ENCODE peak calls at places on chromosomes 4 and X, in five cellular contexts. R is iris pigment epithelial cell, U is aorta, W is WTC11, N is anterior cingulate cortex. O is an unnamed sample.

GRCh38 chr4:88738714-88739366 is 41.2 kb upstream of the NAP1L5 start:
- DNase-seq in R (no peak), U (no peak), W (peak; percentile 30), N (no peak), O (no peak)

GRCh38 chr4:61373901-61374611 is 173.9 kb downstream of the ADGRL3 start:
- DNase-seq in R (peak; percentile 78), U (no peak), W (no peak), N (no peak), O (no peak)

GRCh38 chrX:110146521-110146920 is 143.6 kb downstream of the TMEM164 start:
- DNase-seq in R (peak; percentile 43), U (no peak), W (peak; percentile 12), N (no peak), O (peak; percentile 42)

GRCh38 chr4:173735055-173735454 is 205.0 kb upstream of the HAND2 start:
- DNase-seq in R (peak; percentile 38), U (no peak), W (no peak), N (no peak), O (no peak)

GRCh38 chrX:49272426-49272825 is 2.8 kb downstream of the PPP1R3F start:
- DNase-seq in R (no peak), U (peak; percentile 9), W (no peak), N (no peak), O (no peak)

GRCh38 chrX:107935664-107936433 is 46.3 kb downstream of the TEX13B start:
- DNase-seq in R (peak; percentile 18), U (no peak), W (peak; percentile 19), N (peak; percentile 5), O (peak; percentile 21)

GRCh38 chrX:2136848-2137247 is 363.9 kb downstream of the DHRSX start:
- DNase-seq in R (no peak), U (no peak), W (no peak), N (no peak), O (no peak)

GRCh38 chrX:138889152-138889551 is 177.6 kb upstream of the FGF13 start:
- DNase-seq in R (no peak), U (no peak), W (no peak), N (no peak), O (no peak)

GRCh38 chr4:184746532-184746870 is 12.6 kb upstream of the CENPU start:
- DNase-seq in R (peak; percentile 94), U (peak; percentile 69), W (no peak), N (no peak), O (no peak)

GRCh38 chr4:76546282-76547166 is 111.5 kb downstream of the SHROOM3 start:
- DNase-seq in R (peak; percentile 94), U (peak; percentile 65), W (no peak), N (no peak), O (no peak)

GRCh38 chr4:123741906-123742305 is 345.3 kb downstream of the SPRY1 start:
- DNase-seq in R (peak; percentile 51), U (no peak), W (no peak), N (no peak), O (no peak)

GRCh38 chrX:155612312-155613224 is at the start of gene TMLHE:
- DNase-seq in R (peak; percentile 43), U (peak; percentile 79), W (peak; percentile 45), N (peak; percentile 60), O (peak; percentile 79)

GRCh38 chr4:19063662-19064061 is 1042.1 kb upstream of the LCORL start:
- DNase-seq in R (no peak), U (no peak), W (peak; percentile 12), N (no peak), O (no peak)

GRCh38 chr4:185265942-185266341 is 56.5 kb downstream of the SNX25 start:
- DNase-seq in R (peak; percentile 83), U (no peak), W (no peak), N (no peak), O (no peak)

GRCh38 chrX:123487226-123487625 is 245.6 kb downstream of the THOC2 start:
- DNase-seq in R (no peak), U (no peak), W (no peak), N (no peak), O (no peak)

GRCh38 chrX:41600266-41600665 is 88.5 kb upstream of the GPR34 start:
- DNase-seq in R (peak; percentile 82), U (no peak), W (no peak), N (no peak), O (no peak)

GRCh38 chr4:8371251-8371995 is 69.1 kb downstream of the ACOX3 start:
- DNase-seq in R (no peak), U (peak; percentile 31), W (no peak), N (no peak), O (no peak)

GRCh38 chr4:4853371-4853823 is 6.1 kb upstream of the MSX1 start:
- DNase-seq in R (no peak), U (no peak), W (peak; percentile 13), N (no peak), O (no peak)

GRCh38 chr4:52946811-52947210 is 84.7 kb downstream of the RASL11B start:
- DNase-seq in R (no peak), U (no peak), W (no peak), N (no peak), O (no peak)

GRCh38 chr4:56843421-56843899 is 22.0 kb upstream of the SPINK2 start:
- DNase-seq in R (peak; percentile 75), U (no peak), W (peak; percentile 23), N (no peak), O (no peak)

GRCh38 chrX:106933538-106933961 is 13.3 kb downstream of the CLDN2 start:
- DNase-seq in R (peak; percentile 34), U (no peak), W (no peak), N (no peak), O (no peak)

GRCh38 chr4:126969781-126970180 is 663.0 kb upstream of the INTU start:
- DNase-seq in R (no peak), U (no peak), W (no peak), N (no peak), O (no peak)

GRCh38 chr4:107283587-107284559 is 247.8 kb upstream of the DKK2 start:
- DNase-seq in R (peak; percentile 96), U (no peak), W (no peak), N (no peak), O (no peak)

GRCh38 chr4:99832313-99832712 is 15.7 kb downstream of the DAPP1 start:
- DNase-seq in R (no peak), U (no peak), W (no peak), N (no peak), O (no peak)

GRCh38 chr4:111323916-111324315 is 701.0 kb upstream of the PITX2 start:
- DNase-seq in R (peak; percentile 62), U (no peak), W (no peak), N (no peak), O (no peak)

GRCh38 chrX:13419276-13419675 is 99.4 kb upstream of the ATXN3L start:
- DNase-seq in R (no peak), U (no peak), W (no peak), N (no peak), O (peak; percentile 48)

GRCh38 chr4:699816-700580 is 5.6 kb upstream of the PCGF3 start:
- DNase-seq in R (no peak), U (no peak), W (no peak), N (no peak), O (no peak)

GRCh38 chr4:3518511-3518880 is 13.7 kb downstream of the LRPAP1 start:
- DNase-seq in R (no peak), U (peak; percentile 26), W (peak; percentile 8), N (no peak), O (peak; percentile 3)

GRCh38 chr4:139922625-139923024 is 231.4 kb downstream of the MAML3 start:
- DNase-seq in R (peak; percentile 16), U (no peak), W (no peak), N (peak; percentile 26), O (no peak)

GRCh38 chr4:128670434-128670999 is 139.0 kb upstream of the JADE1 start:
- DNase-seq in R (peak; percentile 21), U (no peak), W (no peak), N (no peak), O (no peak)

GRCh38 chr4:88027611-88028608 is 20.5 kb downstream of the PKD2 start:
- DNase-seq in R (peak; percentile 96), U (no peak), W (no peak), N (no peak), O (no peak)

GRCh38 chr4:165398570-165398969 is 19.8 kb downstream of the CPE start:
- DNase-seq in R (peak; percentile 67), U (no peak), W (no peak), N (no peak), O (peak; percentile 49)

GRCh38 chrX:125003746-125004446 is 315.8 kb upstream of the TEX13C start:
- DNase-seq in R (no peak), U (no peak), W (no peak), N (no peak), O (no peak)

GRCh38 chr4:179817317-179817716 is 2375.1 kb upstream of the AGA start:
- DNase-seq in R (no peak), U (no peak), W (no peak), N (no peak), O (no peak)

GRCh38 chr4:33837043-33837442 is 2407.3 kb downstream of the ARAP2 start:
- DNase-seq in R (peak; percentile 75), U (no peak), W (no peak), N (no peak), O (no peak)

GRCh38 chr4:151031831-151032605 is 16.9 kb upstream of the LRBA start:
- DNase-seq in R (peak; percentile 73), U (no peak), W (no peak), N (no peak), O (no peak)